ENCODE peak calls at places on chromosomes 12 and 14, in five cellular contexts. R is kidney tubule cell; J is activated naive CD4-positive, alpha-beta T cell treated with anti-CD3 and anti-CD28 coated beads, Interleukin-2, amount 10 ng/mL, durations not matched to agents 7 days and 5 days; E is A549; A is activated CD4-positive, alpha-beta T cell treated with anti-CD3 and anti-CD28 coated beads, Interleukin-2, amount 10 ng/mL, durations not matched to agents 7 days and 5 days. Y is an unnamed sample.

GRCh38 chr14:101972126-101972785 is 7.9 kb downstream of the DYNC1H1 start:
- DNase-seq in A (no peak), R (peak; percentile 98), E (peak; percentile 97), J (no peak), Y (peak; percentile 69)

GRCh38 chr12:51948066-51948465 is 3.4 kb upstream of the ACVR1B start:
- DNase-seq in J (no peak), A (no peak), R (no peak), E (no peak), Y (no peak)

GRCh38 chr14:92561906-92562489 is 48.4 kb downstream of the RIN3 start:
- DNase-seq in E (no peak), A (no peak), R (no peak), J (no peak), Y (no peak)

GRCh38 chr12:116194935-116195431 is 82.5 kb downstream of the MED13L start:
- DNase-seq in E (peak; percentile 14), A (peak; percentile 53), J (peak; percentile 47), R (no peak), Y (no peak)

GRCh38 chr14:51211149-51211548 is 28.9 kb upstream of the TMX1 start:
- DNase-seq in J (no peak), A (no peak), E (peak; percentile 14), R (no peak), Y (no peak)

GRCh38 chr12:108567388-108567787 is 5.0 kb downstream of the ISCU start:
- DNase-seq in R (no peak), E (no peak), A (no peak), J (no peak), Y (no peak)

GRCh38 chr14:52551696-52552062 is 626 bp downstream of the TXNDC16 start:
- DNase-seq in J (peak; percentile 25), A (no peak), R (peak; percentile 39), E (peak; percentile 30), Y (peak; percentile 42)

GRCh38 chr14:76772300-76773187 is 11.3 kb downstream of the VASH1 start:
- DNase-seq in E (no peak), J (no peak), R (no peak), A (no peak), Y (no peak)

GRCh38 chr12:45644521-45644920 is 85.0 kb upstream of the ARID2 start:
- DNase-seq in J (peak; percentile 23), A (peak; percentile 12), R (peak; percentile 13), E (no peak), Y (no peak)

GRCh38 chr14:29587046-29587445 is 340.6 kb downstream of the PRKD1 start:
- DNase-seq in A (no peak), R (no peak), J (no peak), E (no peak), Y (no peak)

GRCh38 chr12:96334502-96334901 is 65.7 kb downstream of the CDK17 start:
- DNase-seq in J (no peak), E (no peak), R (no peak), A (no peak), Y (no peak)

GRCh38 chr14:38042356-38042755 is 165.3 kb upstream of the SSTR1 start:
- DNase-seq in A (no peak), R (peak; percentile 77), E (peak; percentile 33), J (no peak), Y (no peak)

GRCh38 chr12:12380949-12381593 is 24.2 kb downstream of the BORCS5 start:
- DNase-seq in E (no peak), R (no peak), J (no peak), A (no peak), Y (no peak)

GRCh38 chr12:131340616-131341210 is 370.2 kb upstream of the SFSWAP start:
- DNase-seq in R (no peak), J (no peak), E (no peak), A (no peak), Y (no peak)

GRCh38 chr12:93783827-93784226 is 106.7 kb downstream of the CRADD start:
- DNase-seq in A (peak; percentile 45), E (no peak), R (peak; percentile 12), J (peak; percentile 64), Y (no peak)

GRCh38 chr14:80607430-80608200 is 333.9 kb downstream of the CEP128 start:
- DNase-seq in J (no peak), E (no peak), A (no peak), R (no peak), Y (no peak)

GRCh38 chr14:105773584-105773983 is 247.2 kb downstream of the TMEM121 start:
- DNase-seq in A (no peak), E (no peak), R (no peak), J (no peak), Y (no peak)

GRCh38 chr12:22443379-22444316 is 100.7 kb downstream of the C2CD5 start:
- DNase-seq in E (peak; percentile 89), J (peak; percentile 65), A (peak; percentile 71), R (peak; percentile 85), Y (no peak)

GRCh38 chr14:76867536-76868452 is 41.6 kb downstream of the LRRC74A start:
- DNase-seq in A (peak; percentile 62), R (no peak), J (peak; percentile 70), E (no peak), Y (peak; percentile 15)

GRCh38 chr12:64922853-64923252 is 98.4 kb downstream of the TBC1D30 start:
- DNase-seq in A (no peak), E (no peak), R (no peak), J (no peak), Y (no peak)

GRCh38 chr14:23307687-23308644 is 1.3 kb downstream of the BCL2L2 start:
- DNase-seq in R (peak; percentile 54), A (no peak), E (peak; percentile 12), J (no peak), Y (no peak)

GRCh38 chr12:123995023-123995422 is 22.0 kb downstream of the ZNF664 start:
- DNase-seq in A (no peak), E (no peak), R (peak; percentile 66), J (no peak), Y (no peak)

GRCh38 chr14:74019408-74019714 is 212 bp downstream of the BBOF1 start:
- DNase-seq in E (no peak), R (no peak), J (no peak), A (no peak), Y (no peak)

GRCh38 chr12:88206636-88207035 is 64.5 kb downstream of the TMTC3 start:
- DNase-seq in J (no peak), R (no peak), A (no peak), E (no peak), Y (no peak)

GRCh38 chr12:52496590-52497071 is 3.6 kb upstream of the KRT6A start:
- DNase-seq in A (no peak), J (no peak), R (peak; percentile 86), E (peak; percentile 62), Y (no peak)

GRCh38 chr12:124321040-124321481 is 26.2 kb downstream of the RFLNA start:
- DNase-seq in E (peak; percentile 61), A (peak; percentile 59), J (peak; percentile 78), R (peak; percentile 67), Y (peak; percentile 55)

GRCh38 chr12:104304261-104305004 is 894 bp downstream of the EID3 start:
- DNase-seq in A (no peak), R (no peak), E (no peak), J (no peak), Y (no peak)

GRCh38 chr12:39127401-39127800 is 222.0 kb upstream of the CPNE8 start:
- DNase-seq in J (no peak), R (peak; percentile 84), A (no peak), E (peak; percentile 75), Y (no peak)

GRCh38 chr14:71190691-71191090 is 283.4 kb downstream of the PCNX1 start:
- DNase-seq in E (no peak), J (no peak), A (no peak), R (no peak), Y (no peak)

GRCh38 chr12:118135788-118136558 is at the start of gene PEBP1:
- DNase-seq in R (peak; percentile 93), E (peak; percentile 96), A (peak; percentile 94), J (peak; percentile 96), Y (peak; percentile 94)

GRCh38 chr14:105180598-105181528 is at the start of gene NUDT14:
- DNase-seq in J (peak; percentile 88), R (peak; percentile 81), A (peak; percentile 80), E (peak; percentile 69), Y (peak; percentile 30)

GRCh38 chr14:100750762-100751699 is 24.3 kb downstream of the DLK1 start:
- DNase-seq in E (no peak), A (no peak), R (no peak), J (no peak), Y (no peak)

GRCh38 chr14:101008196-101008595 is 104.7 kb upstream of the RTL1 start:
- DNase-seq in J (no peak), R (no peak), E (no peak), A (no peak), Y (no peak)

GRCh38 chr14:72906316-72906715 is 12.4 kb upstream of the DPF3 start:
- DNase-seq in J (no peak), A (no peak), E (no peak), R (peak; percentile 98), Y (no peak)

GRCh38 chr14:34733245-34733644 is 18.9 kb upstream of the CFL2 start:
- DNase-seq in E (no peak), J (no peak), R (peak; percentile 87), A (no peak), Y (no peak)

GRCh38 chr14:55426881-55427280 is 13.5 kb downstream of the TBPL2 start:
- DNase-seq in J (no peak), E (no peak), R (no peak), A (no peak), Y (no peak)

GRCh38 chr12:774051-774614 is 21.8 kb downstream of the WNK1 start:
- DNase-seq in J (no peak), E (no peak), R (peak; percentile 0), A (no peak), Y (no peak)

GRCh38 chr14:24274101-24274543 is 2.7 kb upstream of the RABGGTA start:
- DNase-seq in R (peak; percentile 91), J (peak; percentile 48), E (no peak), A (peak; percentile 52), Y (no peak)

GRCh38 chr14:50800032-50800431 is 30.9 kb downstream of the NIN start:
- DNase-seq in J (no peak), R (no peak), E (peak; percentile 4), A (no peak), Y (no peak)